ENCODE peak calls at places on chromosomes 5 and 9, in six cellular contexts. One of them, this sample, is unnamed.

GRCh38 chr5:6236170-6236793 is 142.1 kb downstream of the MED10 start:
- DNase-seq in SJSA1: no peak
- DNase-seq in uterus: no peak
- DNase-seq in breast epithelium: no peak
- DNase-seq in keratinocyte: no peak
- DNase-seq in CD8-positive, alpha-beta memory T cell: no peak
- DNase-seq in this sample: no peak

GRCh38 chr9:93190656-93191353 is 6.9 kb downstream of the WNK2 start:
- DNase-seq in SJSA1: no peak
- DNase-seq in uterus: no peak
- DNase-seq in breast epithelium: no peak
- DNase-seq in keratinocyte: no peak
- DNase-seq in CD8-positive, alpha-beta memory T cell: no peak
- DNase-seq in this sample: no peak

GRCh38 chr9:97906236-97906831 is 16.0 kb downstream of the TRMO start:
- DNase-seq in SJSA1: no peak
- DNase-seq in uterus: no peak
- DNase-seq in breast epithelium: no peak
- DNase-seq in keratinocyte: no peak
- DNase-seq in CD8-positive, alpha-beta memory T cell: peak; percentile 61
- DNase-seq in this sample: peak; percentile 44

GRCh38 chr5:171426266-171426665 is 6.8 kb downstream of the FGF18 start:
- DNase-seq in SJSA1: no peak
- DNase-seq in uterus: peak; percentile 9
- DNase-seq in breast epithelium: no peak
- DNase-seq in keratinocyte: no peak
- DNase-seq in CD8-positive, alpha-beta memory T cell: no peak
- DNase-seq in this sample: no peak

GRCh38 chr9:95627802-95628201 is 111.0 kb upstream of the PTCH1 start:
- DNase-seq in SJSA1: peak; percentile 82
- DNase-seq in uterus: no peak
- DNase-seq in breast epithelium: no peak
- DNase-seq in keratinocyte: no peak
- DNase-seq in CD8-positive, alpha-beta memory T cell: no peak
- DNase-seq in this sample: no peak

GRCh38 chr5:154373729-154374179 is 72.0 kb upstream of the SAP30L start:
- DNase-seq in SJSA1: no peak
- DNase-seq in uterus: no peak
- DNase-seq in breast epithelium: no peak
- DNase-seq in keratinocyte: no peak
- DNase-seq in CD8-positive, alpha-beta memory T cell: no peak
- DNase-seq in this sample: no peak

GRCh38 chr5:111028865-111029264 is 42.6 kb upstream of the TSLP start:
- DNase-seq in SJSA1: no peak
- DNase-seq in uterus: no peak
- DNase-seq in breast epithelium: no peak
- DNase-seq in keratinocyte: no peak
- DNase-seq in CD8-positive, alpha-beta memory T cell: no peak
- DNase-seq in this sample: no peak

GRCh38 chr5:7261049-7261448 is 134.9 kb upstream of the ADCY2 start:
- DNase-seq in SJSA1: peak; percentile 56
- DNase-seq in uterus: no peak
- DNase-seq in breast epithelium: no peak
- DNase-seq in keratinocyte: peak; percentile 1
- DNase-seq in CD8-positive, alpha-beta memory T cell: no peak
- DNase-seq in this sample: no peak

GRCh38 chr9:650362-650761 is 191.1 kb upstream of the DMRT1 start:
- DNase-seq in SJSA1: no peak
- DNase-seq in uterus: no peak
- DNase-seq in breast epithelium: no peak
- DNase-seq in keratinocyte: no peak
- DNase-seq in CD8-positive, alpha-beta memory T cell: no peak
- DNase-seq in this sample: no peak

GRCh38 chr5:77859306-77859705 is 83.2 kb upstream of the TBCA start:
- DNase-seq in SJSA1: peak; percentile 66
- DNase-seq in uterus: no peak
- DNase-seq in breast epithelium: no peak
- DNase-seq in keratinocyte: no peak
- DNase-seq in CD8-positive, alpha-beta memory T cell: no peak
- DNase-seq in this sample: no peak

GRCh38 chr5:92283521-92283920 is 900.4 kb upstream of the ARRDC3 start:
- DNase-seq in SJSA1: no peak
- DNase-seq in uterus: no peak
- DNase-seq in breast epithelium: no peak
- DNase-seq in keratinocyte: no peak
- DNase-seq in CD8-positive, alpha-beta memory T cell: no peak
- DNase-seq in this sample: no peak

DNA sequence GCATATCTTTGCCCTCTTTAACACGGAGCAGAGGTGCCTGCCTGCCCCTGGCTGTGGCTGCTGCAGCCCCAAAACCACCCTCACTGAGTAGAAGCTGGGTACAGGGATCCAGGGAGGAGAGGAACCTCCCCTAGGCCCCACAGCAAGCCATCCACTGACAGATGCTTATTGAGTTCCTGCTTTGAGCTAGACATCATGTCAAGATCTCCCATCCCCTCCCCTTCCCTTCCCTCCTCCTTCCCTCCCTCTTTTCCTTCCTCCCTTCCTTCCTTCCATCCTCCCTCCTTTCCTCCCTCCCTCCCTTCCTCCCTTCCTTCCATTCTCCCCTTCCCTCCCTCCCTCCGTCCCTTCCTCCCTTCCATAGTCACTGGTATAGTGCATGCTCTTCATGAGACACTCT is 29.3 kb downstream of the GOLGA2 start:
- DNase-seq in SJSA1: no peak
- DNase-seq in uterus: no peak
- DNase-seq in breast epithelium: no peak
- DNase-seq in keratinocyte: no peak
- DNase-seq in CD8-positive, alpha-beta memory T cell: no peak
- DNase-seq in this sample: no peak
- H3K27ac ChIP-seq in SJSA1: no peak overlapping the region
- H3K27ac ChIP-seq in uterus: peak overlapping the region; percentile 85
- H3K27ac ChIP-seq in breast epithelium: peak overlapping the region; percentile 10
- H3K27ac ChIP-seq in keratinocyte: no peak overlapping the region
- H3K27ac ChIP-seq in CD8-positive, alpha-beta memory T cell: no peak overlapping the region
- H3K27ac ChIP-seq in this sample: no peak overlapping the region

GRCh38 chr9:35518212-35518917 is 28.5 kb downstream of the RUSC2 start:
- DNase-seq in SJSA1: peak; percentile 87
- DNase-seq in uterus: no peak
- DNase-seq in breast epithelium: peak; percentile 89
- DNase-seq in keratinocyte: peak; percentile 92
- DNase-seq in CD8-positive, alpha-beta memory T cell: no peak
- DNase-seq in this sample: peak; percentile 37
- H3K4me1 ChIP-seq in SJSA1: peaks cover 77% of the 10 kb centered on the region
- H3K4me1 ChIP-seq in uterus: peaks cover 36% of the 10 kb centered on the region
- H3K4me1 ChIP-seq in breast epithelium: peaks cover 12% of the 10 kb centered on the region
- H3K4me1 ChIP-seq in keratinocyte: peaks cover 64% of the 10 kb centered on the region
- H3K4me1 ChIP-seq in CD8-positive, alpha-beta memory T cell: no peaks in the 10 kb centered on the region
- H3K4me1 ChIP-seq in this sample: peaks cover 95% of the 10 kb centered on the region

GRCh38 chr5:38796000-38796738 is 49.6 kb upstream of the OSMR start:
- DNase-seq in SJSA1: no peak
- DNase-seq in uterus: peak; percentile 78
- DNase-seq in breast epithelium: peak; percentile 57
- DNase-seq in keratinocyte: no peak
- DNase-seq in CD8-positive, alpha-beta memory T cell: no peak
- DNase-seq in this sample: peak; percentile 90
- H3K27ac ChIP-seq in SJSA1: no peak overlapping the region
- H3K27ac ChIP-seq in uterus: peak overlapping the region; percentile 83
- H3K27ac ChIP-seq in breast epithelium: peak overlapping the region; percentile 15
- H3K27ac ChIP-seq in keratinocyte: no peak overlapping the region
- H3K27ac ChIP-seq in CD8-positive, alpha-beta memory T cell: no peak overlapping the region
- H3K27ac ChIP-seq in this sample: no peak overlapping the region

GRCh38 chr5:14215901-14216300 is 72.8 kb downstream of the TRIO start:
- DNase-seq in SJSA1: no peak
- DNase-seq in uterus: no peak
- DNase-seq in breast epithelium: no peak
- DNase-seq in keratinocyte: no peak
- DNase-seq in CD8-positive, alpha-beta memory T cell: no peak
- DNase-seq in this sample: no peak
- H3K4me1 ChIP-seq in SJSA1: peaks cover 46% of the 10 kb centered on the region
- H3K4me1 ChIP-seq in uterus: no peaks in the 10 kb centered on the region
- H3K4me1 ChIP-seq in breast epithelium: no peaks in the 10 kb centered on the region
- H3K4me1 ChIP-seq in keratinocyte: peaks cover 44% of the 10 kb centered on the region
- H3K4me1 ChIP-seq in CD8-positive, alpha-beta memory T cell: no peaks in the 10 kb centered on the region
- H3K4me1 ChIP-seq in this sample: peaks cover 82% of the 10 kb centered on the region

This sample was measured in psoas muscle.